ENCODE peak calls at places on chromosome 6, in nine cellular contexts. C is hypothalamus; R is SW 1271; L is SHP77 treated with DMSO at 0.1 percent for 48 hours; M is stimulated activated CD8-positive, alpha-beta memory T cell treated with anti-CD3 and anti-CD28 coated beads, Interleukin-7, amount 100 ng/mL, for 24 hours; P is trophoblast cell; Y is NCI-H1417 treated with DMSO at 0.1 percent for 48 hours; N is stimulated activated CD4-positive, alpha-beta T cell treated with anti-CD3 and anti-CD28 coated beads, TNF-alpha, amount 100 ng/mL, for 1 hour; O is ascending aorta. F is an unnamed sample.

GRCh38 chr6:3458706-3459421 is 2.0 kb upstream of the SLC22A23 start:
- DNase-seq in C (no peak), R (no peak), L (no peak), M (no peak), P (no peak), Y (no peak), N (no peak), O (no peak), F (no peak)

GRCh38 chr6:43391448-43392031 is 22.1 kb upstream of the ZNF318 start:
- DNase-seq in C (no peak), R (no peak), L (no peak), M (no peak), P (no peak), Y (no peak), N (no peak), O (no peak), F (no peak)

GRCh38 chr6:42448906-42449659 is 2.6 kb downstream of the TRERF1 start:
- DNase-seq in C (no peak), R (no peak), L (no peak), M (no peak), P (no peak), Y (no peak), N (no peak), O (no peak), F (no peak)

GRCh38 chr6:148570456-148570855 is 176.4 kb upstream of the UST start:
- DNase-seq in C (no peak), R (no peak), L (no peak), M (no peak), P (no peak), Y (no peak), N (no peak), O (no peak), F (no peak)

GRCh38 chr6:150894935-150895686 is 29.6 kb downstream of the MTHFD1L start:
- DNase-seq in C (no peak), R (no peak), L (no peak), M (no peak), P (no peak), Y (no peak), N (no peak), O (peak; percentile 43), F (no peak)

GRCh38 chr6:163579880-163580295 is 165.4 kb downstream of the QKI start:
- DNase-seq in C (no peak), R (no peak), L (no peak), M (no peak), P (peak; percentile 75), Y (no peak), N (no peak), O (no peak), F (no peak)

GRCh38 chr6:126701799-126702198 is 361.9 kb downstream of the CENPW start:
- DNase-seq in C (no peak), R (peak; percentile 6), L (no peak), M (no peak), P (no peak), Y (no peak), N (no peak), O (no peak), F (no peak)

GRCh38 chr6:45965007-45965406 is 50.7 kb downstream of the CLIC5 start:
- DNase-seq in C (no peak), R (no peak), L (no peak), M (no peak), P (no peak), Y (no peak), N (no peak), O (no peak), F (no peak)

GRCh38 chr6:135286962-135287525 is 105.9 kb downstream of the MYB start:
- DNase-seq in C (no peak), R (no peak), L (no peak), M (no peak), P (no peak), Y (no peak), N (no peak), O (no peak), F (no peak)

GRCh38 chr6:147530132-147531060 is 21.9 kb downstream of the SAMD5 start:
- DNase-seq in C (no peak), R (no peak), L (peak; percentile 1), M (no peak), P (no peak), Y (no peak), N (no peak), O (no peak), F (no peak)

GRCh38 chr6:14228571-14228970 is 111.0 kb downstream of the CD83 start:
- DNase-seq in C (no peak), R (no peak), L (no peak), M (no peak), P (no peak), Y (no peak), N (peak; percentile 5), O (no peak), F (no peak)

GRCh38 chr6:131728296-131728939 is 17.6 kb upstream of the CTAGE9 start:
- DNase-seq in C (no peak), R (no peak), L (no peak), M (no peak), P (no peak), Y (no peak), N (no peak), O (no peak), F (no peak)

GRCh38 chr6:2351090-2351489 is 105.7 kb upstream of the GMDS start:
- DNase-seq in C (no peak), R (no peak), L (no peak), M (no peak), P (no peak), Y (no peak), N (no peak), O (no peak), F (no peak)

GRCh38 chr6:43972915-43973304 is 154.3 kb downstream of the MRPL14 start:
- DNase-seq in C (no peak), R (no peak), L (no peak), M (no peak), P (no peak), Y (no peak), N (no peak), O (peak; percentile 88), F (no peak)

GRCh38 chr6:52388790-52389189 is 26.8 kb downstream of the PAQR8 start:
- DNase-seq in C (no peak), R (no peak), L (no peak), M (no peak), P (no peak), Y (no peak), N (no peak), O (no peak), F (no peak)

GRCh38 chr6:129598244-129599187 is 111.5 kb downstream of the ARHGAP18 start:
- DNase-seq in C (no peak), R (peak; percentile 64), L (peak; percentile 58), M (no peak), P (peak; percentile 87), Y (peak; percentile 78), N (no peak), O (no peak), F (no peak)

GRCh38 chr6:47138046-47138445 is 95.9 kb upstream of the ADGRF1 start:
- DNase-seq in C (no peak), R (no peak), L (no peak), M (no peak), P (no peak), Y (no peak), N (no peak), O (no peak), F (no peak)